ENCODE peak calls at places on chromosomes 7 and 10, in nine cellular contexts. D, A, P, H, F, X, Y, C and I are unnamed samples.

GRCh38 chr7:27585781-27586447 is 76.8 kb downstream of the HIBADH start:
- DNase-seq in P (no peak), D (no peak), C (no peak), Y (no peak), F (no peak), H (no peak), A (no peak), X (no peak), I (no peak)

GRCh38 chr7:32316831-32317230 is 173.3 kb downstream of the LSM5 start:
- DNase-seq in F (no peak), H (no peak), D (no peak), C (no peak), P (no peak), X (no peak), Y (no peak), A (no peak), I (no peak)

GRCh38 chr10:43322769-43323168 is 48.7 kb upstream of the FXYD4 start:
- DNase-seq in H (peak; percentile 11), Y (no peak), P (peak; percentile 96), F (peak; percentile 72), D (no peak), A (peak; percentile 50), X (peak; percentile 93), C (peak; percentile 99), I (peak; percentile 96)

GRCh38 chr10:96090463-96090800 is 39.7 kb upstream of the ZNF518A start:
- DNase-seq in Y (no peak), D (no peak), A (no peak), C (no peak), H (no peak), P (no peak), F (no peak), X (peak; percentile 43), I (no peak)

GRCh38 chr10:35913628-35914027 is 271.5 kb upstream of the FZD8 start:
- DNase-seq in X (no peak), H (peak; percentile 99), D (no peak), F (no peak), C (no peak), A (peak; percentile 84), Y (no peak), P (no peak), I (no peak)

GRCh38 chr10:122487231-122487765 is 25.9 kb downstream of the HTRA1 start:
- DNase-seq in D (no peak), C (no peak), F (no peak), A (no peak), Y (no peak), X (no peak), H (no peak), P (no peak), I (no peak)

GRCh38 chr10:33332183-33333031 is 2.1 kb downstream of the NRP1 start:
- DNase-seq in X (no peak), P (no peak), A (peak; percentile 60), C (no peak), Y (no peak), H (peak; percentile 76), F (no peak), D (no peak), I (no peak)

GRCh38 chr7:50397320-50397970 is 52.7 kb downstream of the FIGNL1 start:
- DNase-seq in X (no peak), A (no peak), C (no peak), F (peak; percentile 11), Y (no peak), P (no peak), D (no peak), H (no peak), I (no peak)

GRCh38 chr7:97442-97841 is 94.9 kb upstream of the FAM20C start:
- DNase-seq in Y (no peak), A (no peak), C (no peak), X (no peak), P (no peak), D (no peak), F (no peak), H (no peak), I (no peak)

GRCh38 chr7:94251-94801 is 98.0 kb upstream of the FAM20C start:
- DNase-seq in P (no peak), F (no peak), H (no peak), C (no peak), X (no peak), A (no peak), Y (no peak), D (no peak), I (no peak)

GRCh38 chr7:96861-97260 is 95.5 kb upstream of the FAM20C start:
- DNase-seq in P (no peak), A (no peak), F (no peak), H (no peak), Y (no peak), X (no peak), D (no peak), C (peak; percentile 87), I (no peak)

GRCh38 chr7:95180-95862 is 97.0 kb upstream of the FAM20C start:
- DNase-seq in H (peak; percentile 87), D (no peak), P (no peak), C (no peak), F (no peak), A (peak; percentile 73), Y (no peak), X (no peak), I (no peak)

DNA sequence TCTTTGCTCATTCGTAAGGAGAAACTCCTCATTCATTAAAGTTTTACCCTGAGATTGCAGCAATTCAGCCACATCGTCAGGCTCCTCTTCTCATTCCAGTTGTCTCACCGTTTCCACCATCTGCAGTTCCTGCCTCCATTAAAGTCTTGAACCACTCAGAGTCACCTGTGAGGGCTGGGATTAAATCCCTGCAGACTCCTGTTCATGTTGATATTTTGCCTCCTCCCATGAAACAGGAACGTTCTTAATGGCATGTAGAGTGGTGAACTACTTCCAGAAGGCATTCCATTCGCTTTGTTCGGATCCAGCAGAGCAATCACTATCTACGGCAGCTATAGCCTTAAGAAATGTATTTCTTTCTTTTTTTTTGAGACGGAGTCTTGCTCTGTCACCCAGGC is 96.5 kb upstream of the FAM20C start:
- DNase-seq in Y (no peak), X (no peak), F (no peak), C (no peak), D (no peak), A (no peak), P (no peak), H (no peak), I (no peak)
- H3K4me3 ChIP-seq in Y (no peak overlapping the region), X (no peak overlapping the region), F (no peak overlapping the region), C (peak overlapping the region; percentile 24), D (no peak overlapping the region), A (no peak overlapping the region), P (no peak overlapping the region), H (peak overlapping the region; percentile 8), I (no peak overlapping the region)

GRCh38 chr7:46975493-46975892 is 606.4 kb downstream of the TNS3 start:
- DNase-seq in Y (no peak), F (no peak), X (no peak), H (no peak), A (no peak), P (no peak), C (no peak), D (no peak), I (no peak)

GRCh38 chr7:46970131-46970430 is 611.8 kb downstream of the TNS3 start:
- DNase-seq in C (no peak), F (no peak), X (no peak), A (no peak), D (no peak), P (no peak), Y (no peak), H (no peak), I (no peak)

GRCh38 chr7:46972205-46972604 is 609.7 kb downstream of the TNS3 start:
- DNase-seq in H (peak; percentile 80), Y (peak; percentile 23), X (no peak), D (no peak), A (peak; percentile 81), F (no peak), P (no peak), C (peak; percentile 1), I (no peak)

GRCh38 chr7:46969303-46970130 is 612.4 kb downstream of the TNS3 start:
- DNase-seq in X (no peak), D (no peak), Y (no peak), C (no peak), F (no peak), H (peak; percentile 7), A (peak; percentile 82), P (no peak), I (no peak)

DNA sequence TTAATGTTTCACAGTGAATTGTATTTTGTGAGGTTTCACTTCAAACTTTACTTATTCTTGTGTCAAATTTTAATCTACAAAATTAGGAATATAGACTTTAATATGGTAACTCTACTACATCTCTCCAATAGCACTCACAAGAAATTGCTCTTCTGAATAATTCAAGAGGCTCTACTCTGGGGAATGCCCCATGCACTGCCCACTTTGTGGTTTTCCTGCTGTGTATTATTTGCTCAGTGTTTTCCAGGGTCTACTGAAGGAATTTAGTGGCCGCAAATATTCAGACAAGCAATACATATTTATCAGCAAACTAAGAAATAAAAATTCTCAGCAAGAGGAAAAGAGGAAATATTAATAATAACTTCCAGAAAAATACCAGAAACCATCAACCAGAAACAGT is 611.4 kb downstream of the TNS3 start:
- DNase-seq in P (no peak), X (no peak), F (no peak), A (no peak), C (no peak), D (no peak), H (no peak), Y (no peak), I (no peak)
- H3K9me2 ChIP-seq in P (no peaks in the 10 kb centered on the region), X (no peaks in the 10 kb centered on the region), F (no peaks in the 10 kb centered on the region), A (no peaks in the 10 kb centered on the region), C (peaks cover 6% of the 10 kb centered on the region), D (no peaks in the 10 kb centered on the region), H (no peaks in the 10 kb centered on the region), Y (no peaks in the 10 kb centered on the region), I (no peaks in the 10 kb centered on the region)

GRCh38 chr7:155343661-155344121 is 46.0 kb downstream of the INSIG1 start:
- DNase-seq in A (no peak), C (no peak), D (no peak), P (no peak), X (no peak), H (no peak), Y (no peak), F (no peak), I (no peak)

GRCh38 chr7:155343150-155343549 is 45.5 kb downstream of the INSIG1 start:
- DNase-seq in X (no peak), A (no peak), H (no peak), F (no peak), D (no peak), Y (no peak), P (no peak), C (no peak), I (no peak)

GRCh38 chr7:155344618-155345433 is 47.1 kb downstream of the INSIG1 start:
- DNase-seq in C (peak; percentile 83), Y (peak; percentile 61), A (peak; percentile 80), D (peak; percentile 69), H (peak; percentile 72), X (peak; percentile 85), F (peak; percentile 72), P (peak; percentile 99), I (peak; percentile 84)

GRCh38 chr7:155345490-155345889 is 47.8 kb downstream of the INSIG1 start:
- DNase-seq in D (no peak), X (no peak), F (no peak), A (no peak), Y (no peak), P (no peak), C (no peak), H (no peak), I (no peak)

DNA sequence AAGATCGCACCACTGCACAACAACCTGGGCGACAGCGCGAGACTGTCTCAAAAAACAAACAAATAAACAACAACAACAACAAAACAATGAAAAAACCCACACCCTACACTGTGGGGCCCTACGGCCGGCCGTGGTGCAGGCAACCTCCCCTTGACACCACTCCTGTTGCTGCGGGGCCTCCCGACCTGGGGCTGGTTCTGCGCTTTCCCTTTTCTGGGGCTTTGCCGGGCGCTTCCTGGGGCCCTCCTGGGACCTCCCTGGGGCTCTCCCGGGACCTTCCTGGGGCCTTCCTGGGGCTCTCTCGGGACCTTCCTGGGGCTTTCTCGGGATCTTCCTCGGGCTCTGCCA is 46.6 kb downstream of the INSIG1 start:
- DNase-seq in H (no peak), A (no peak), F (no peak), D (no peak), C (peak; percentile 46), X (no peak), P (no peak), Y (no peak), I (no peak)
- H3K27ac ChIP-seq in H (no peak overlapping the region), A (no peak overlapping the region), F (no peak overlapping the region), D (no peak overlapping the region), C (no peak overlapping the region), X (no peak overlapping the region), P (no peak overlapping the region), Y (no peak overlapping the region), I (no peak overlapping the region)

DNA sequence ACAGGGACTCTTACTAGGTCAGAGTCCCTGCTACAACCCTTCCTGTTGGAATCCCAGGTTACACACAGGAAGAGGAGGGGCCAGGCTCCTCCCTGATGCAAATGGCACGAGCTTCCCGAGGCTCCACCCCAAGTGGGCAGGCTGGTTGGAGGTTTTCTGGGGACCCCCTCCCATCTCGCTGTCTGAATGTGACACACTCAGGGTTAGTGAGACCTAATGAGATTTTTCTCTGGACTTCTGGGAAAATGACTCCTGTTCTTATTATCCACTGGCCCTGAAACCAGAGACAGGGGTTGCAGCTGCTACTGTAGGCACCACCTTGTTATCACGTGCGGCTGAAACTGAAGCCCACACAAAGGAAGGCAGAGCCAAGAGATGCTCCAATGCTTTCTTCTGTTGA is 103.3 kb downstream of the FAM107B start:
- DNase-seq in P (no peak), H (peak; percentile 38), A (peak; percentile 25), F (no peak), X (peak; percentile 43), D (no peak), Y (no peak), C (peak; percentile 41), I (peak; percentile 38)
- H3K4me3 ChIP-seq in P (no peak overlapping the region), H (peak overlapping the region; percentile 65), A (peak overlapping the region; percentile 50), F (no peak overlapping the region), X (no peak overlapping the region), D (no peak overlapping the region), Y (no peak overlapping the region), C (no peak overlapping the region), I (no peak overlapping the region)